ENCODE peak calls at places on chromosomes 1 and 21, in seven cellular contexts. Q, U, H, X, J, Y and D are unnamed samples.

GRCh38 chr1:26548841-26549240 is 19.3 kb downstream of the RPS6KA1 start:
- DNase-seq in Q (no peak), U (no peak), H (no peak), X (no peak), J (no peak), Y (no peak), D (no peak)

GRCh38 chr1:224430511-224431113 is 4.0 kb downstream of the WDR26 start:
- DNase-seq in Q (peak), U (peak), H (peak), X (no peak), J (no peak), Y (peak), D (peak)

GRCh38 chr1:98292994-98293393 is 368.5 kb upstream of the SNX7 start:
- DNase-seq in Q (no peak), U (no peak), H (no peak), X (no peak), J (no peak), Y (no peak), D (no peak)

GRCh38 chr1:197173571-197174482 is 27.4 kb upstream of the ASPM start:
- DNase-seq in Q (peak), U (no peak), H (peak), X (no peak), J (no peak), Y (no peak), D (peak)

GRCh38 chr1:150813028-150813707 is 5.1 kb upstream of the CTSK start:
- DNase-seq in Q (peak), U (no peak), H (peak), X (no peak), J (no peak), Y (no peak), D (peak)

GRCh38 chr1:166721145-166721544 is 118.1 kb upstream of the POGK start:
- DNase-seq in Q (no peak), U (no peak), H (no peak), X (no peak), J (no peak), Y (no peak), D (no peak)

GRCh38 chr1:155961937-155962336 is 16.4 kb downstream of the ARHGEF2 start:
- DNase-seq in Q (peak), U (no peak), H (peak), X (no peak), J (no peak), Y (no peak), D (peak)

GRCh38 chr1:159991513-159991912 is 37.5 kb upstream of the SLAMF9 start:
- DNase-seq in Q (peak), U (no peak), H (no peak), X (no peak), J (no peak), Y (no peak), D (no peak)

GRCh38 chr1:174963547-174964125 is 36.1 kb upstream of the CACYBP start:
- DNase-seq in Q (no peak), U (no peak), H (no peak), X (no peak), J (no peak), Y (no peak), D (no peak)

GRCh38 chr1:21851430-21852250 is 39.6 kb downstream of the LDLRAD2 start:
- DNase-seq in Q (no peak), U (no peak), H (no peak), X (no peak), J (no peak), Y (no peak), D (no peak)

GRCh38 chr1:154407866-154408777 is 3.0 kb downstream of the IL6R start:
- DNase-seq in Q (peak), U (no peak), H (no peak), X (no peak), J (no peak), Y (no peak), D (peak)

GRCh38 chr1:8598783-8599182 is 218.7 kb downstream of the RERE start:
- DNase-seq in Q (no peak), U (no peak), H (peak), X (no peak), J (no peak), Y (no peak), D (no peak)

GRCh38 chr1:44791364-44791801 is 3.4 kb upstream of the BEST4 start:
- DNase-seq in Q (no peak), U (no peak), H (no peak), X (no peak), J (no peak), Y (no peak), D (no peak)

GRCh38 chr1:160807738-160808137 is 11.8 kb downstream of the LY9 start:
- DNase-seq in Q (no peak), U (no peak), H (no peak), X (no peak), J (no peak), Y (no peak), D (no peak)

GRCh38 chr1:4636186-4636585 is 18.2 kb upstream of the AJAP1 start:
- DNase-seq in Q (no peak), U (no peak), H (no peak), X (no peak), J (no peak), Y (no peak), D (no peak)

GRCh38 chr1:228802386-228803221 is 67.3 kb downstream of the RHOU start:
- DNase-seq in Q (peak), U (no peak), H (no peak), X (no peak), J (no peak), Y (no peak), D (peak)

GRCh38 chr1:89475269-89475668 is 49.4 kb upstream of the LRRC8B start:
- DNase-seq in Q (no peak), U (no peak), H (no peak), X (no peak), J (no peak), Y (no peak), D (no peak)

GRCh38 chr1:21586926-21587601 is 77.8 kb downstream of the ALPL start:
- DNase-seq in Q (peak), U (no peak), H (peak), X (no peak), J (no peak), Y (no peak), D (peak)

GRCh38 chr21:38914071-38914491 is 108.4 kb downstream of the ETS2 start:
- DNase-seq in Q (no peak), U (no peak), H (no peak), X (no peak), J (no peak), Y (no peak), D (no peak)

GRCh38 chr1:160746870-160747500 is 7.9 kb downstream of the SLAMF7 start:
- DNase-seq in Q (no peak), U (no peak), H (no peak), X (no peak), J (no peak), Y (no peak), D (no peak)